ENCODE peak calls at places on chromosomes 12 and 14, in five cellular contexts. G, Y, I, A and S are unnamed samples.
A peak's percentile ranks its signal among the peaks of the same experiment; 100 is the strongest.

GRCh38 chr14:54650331-54651017 is 83.5 kb downstream of the SAMD4A start:
- DNase-seq in Y (no peak), G (no peak), I (no peak), A (no peak), S (no peak)

GRCh38 chr14:104639889-104640548 is 35.4 kb upstream of the TMEM179 start:
- DNase-seq in I (peak; percentile 16), Y (peak; percentile 14), A (no peak), G (peak; percentile 61), S (peak; percentile 55)

GRCh38 chr14:62133776-62134175 is 371.6 kb downstream of the SNAPC1 start:
- DNase-seq in Y (no peak), I (no peak), G (no peak), A (no peak), S (no peak)

GRCh38 chr12:5808956-5809355 is 136.1 kb downstream of the ANO2 start:
- DNase-seq in A (peak; percentile 98), Y (no peak), G (no peak), I (no peak), S (no peak)

GRCh38 chr14:51616724-51617409 is 34.8 kb upstream of the FRMD6 start:
- DNase-seq in Y (no peak), A (peak; percentile 92), G (no peak), I (no peak), S (no peak)

GRCh38 chr12:52044284-52044983 is 6.8 kb upstream of the NR4A1 start:
- DNase-seq in G (no peak), A (no peak), Y (no peak), I (no peak), S (no peak)

GRCh38 chr14:23432102-23432925 is 3.1 kb downstream of the MYH7 start:
- DNase-seq in A (no peak), G (no peak), I (no peak), Y (no peak), S (no peak)

GRCh38 chr14:69012251-69012953 is 33.3 kb upstream of the ACTN1 start:
- DNase-seq in I (no peak), A (no peak), G (no peak), Y (no peak), S (no peak)

GRCh38 chr14:43872222-43872621 is 634.9 kb downstream of the FSCB start:
- DNase-seq in G (no peak), A (no peak), I (no peak), Y (no peak), S (no peak)

GRCh38 chr14:102928412-102929348 is 6.2 kb downstream of the AMN start:
- DNase-seq in Y (peak; percentile 75), G (peak; percentile 73), A (no peak), I (no peak), S (no peak)

GRCh38 chr14:76834296-76834695 is 8.1 kb downstream of the LRRC74A start:
- DNase-seq in A (no peak), Y (no peak), I (no peak), G (peak; percentile 27), S (no peak)